ENCODE peak calls at places on chromosomes 16 and 17, in eight cellular contexts. A is cardiac fibroblast; Q is GM04504; T is small intestine; H is NCI-H460; M is CD8-positive, alpha-beta T cell; X is DMS79 treated with DMSO at 0.1 percent for 48 hours; K is cardiac muscle cell. B is an unnamed sample.

GRCh38 chr17:41111151-41111885 is 6.1 kb downstream of the KRTAP4-9 start:
- DNase-seq in A (no peak), Q (no peak), T (no peak), H (no peak), M (no peak), X (no peak), K (no peak), B (no peak)

GRCh38 chr16:12260647-12261262 is 284.2 kb downstream of the SNX29 start:
- DNase-seq in A (peak), Q (no peak), T (no peak), H (no peak), M (no peak), X (no peak), K (peak), B (no peak)

GRCh38 chr17:39178516-39178915 is 12.6 kb upstream of the ARL5C start:
- DNase-seq in A (peak), Q (no peak), T (peak), H (peak), M (no peak), X (no peak), K (no peak), B (no peak)

GRCh38 chr17:65173284-65173793 is 36.2 kb downstream of the RGS9 start:
- DNase-seq in A (peak), Q (no peak), T (peak), H (peak), M (peak), X (peak), K (peak), B (no peak)

GRCh38 chr17:80252871-80253270 is 7.8 kb upstream of the RNF213 start:
- DNase-seq in A (no peak), Q (no peak), T (peak), H (peak), M (peak), X (no peak), K (peak), B (no peak)

GRCh38 chr17:57948555-57949420 is 6.4 kb downstream of the CUEDC1 start:
- DNase-seq in A (peak), Q (peak), T (no peak), H (peak), M (no peak), X (no peak), K (no peak), B (no peak)

GRCh38 chr17:57626520-57627210 is 118.4 kb downstream of the CCDC182 start:
- DNase-seq in A (no peak), Q (no peak), T (no peak), H (no peak), M (no peak), X (no peak), K (no peak), B (no peak)

GRCh38 chr17:47009759-47010594 is 30.9 kb upstream of the RPRML start:
- DNase-seq in A (no peak), Q (no peak), T (no peak), H (no peak), M (no peak), X (no peak), K (no peak), B (no peak)

GRCh38 chr16:89633064-89633631 is 19.7 kb downstream of the DPEP1 start:
- DNase-seq in A (peak), Q (peak), T (peak), H (peak), M (no peak), X (no peak), K (no peak), B (no peak)

GRCh38 chr16:1981972-1982574 is 804 bp upstream of the NOXO1 start:
- DNase-seq in A (no peak), Q (no peak), T (peak), H (no peak), M (no peak), X (peak), K (no peak), B (no peak)

GRCh38 chr17:18106211-18106610 is 2.3 kb upstream of the MYO15A start:
- DNase-seq in A (no peak), Q (no peak), T (no peak), H (no peak), M (no peak), X (no peak), K (no peak), B (no peak)

GRCh38 chr16:17134586-17134985 is 336.2 kb downstream of the XYLT1 start:
- DNase-seq in A (no peak), Q (no peak), T (no peak), H (no peak), M (no peak), X (no peak), K (no peak), B (no peak)

GRCh38 chr16:88287219-88287618 is 95.5 kb upstream of the ZNF469 start:
- DNase-seq in A (peak), Q (no peak), T (peak), H (peak), M (no peak), X (no peak), K (no peak), B (no peak)